ENCODE peak calls at places on chromosome 1, in nine cellular contexts. One of them, this sample, is unnamed.

GRCh38 chr1:182802006-182802798 is 12.6 kb downstream of the NPL start:
- DNase-seq in kidney tubule cell: no peak
- DNase-seq in activated T-cell treated with anti-CD3 and anti-CD28 coated beads, Interleukin-2, amount 50 U/mL, for 1 hour: no peak
- DNase-seq in adipocyte: no peak
- DNase-seq in thoracic aorta: no peak
- DNase-seq in NCI-H2171: no peak
- DNase-seq in activated CD8-positive, alpha-beta memory T cell treated with anti-CD3 and anti-CD28 coated beads, Interleukin-2, amount 50 U/mL, for 48 hours: no peak
- DNase-seq in frontal cortex: no peak
- DNase-seq in GM23338: no peak
- DNase-seq in this sample: no peak

GRCh38 chr1:216723274-216723780 is at the start of gene ESRRG:
- DNase-seq in kidney tubule cell: peak
- DNase-seq in activated T-cell treated with anti-CD3 and anti-CD28 coated beads, Interleukin-2, amount 50 U/mL, for 1 hour: no peak
- DNase-seq in adipocyte: peak
- DNase-seq in thoracic aorta: no peak
- DNase-seq in NCI-H2171: peak
- DNase-seq in activated CD8-positive, alpha-beta memory T cell treated with anti-CD3 and anti-CD28 coated beads, Interleukin-2, amount 50 U/mL, for 48 hours: no peak
- DNase-seq in frontal cortex: no peak
- DNase-seq in GM23338: peak
- DNase-seq in this sample: no peak

GRCh38 chr1:47813970-47814369 is 183.2 kb downstream of the TRABD2B start:
- DNase-seq in kidney tubule cell: no peak
- DNase-seq in activated T-cell treated with anti-CD3 and anti-CD28 coated beads, Interleukin-2, amount 50 U/mL, for 1 hour: no peak
- DNase-seq in adipocyte: no peak
- DNase-seq in thoracic aorta: no peak
- DNase-seq in NCI-H2171: no peak
- DNase-seq in activated CD8-positive, alpha-beta memory T cell treated with anti-CD3 and anti-CD28 coated beads, Interleukin-2, amount 50 U/mL, for 48 hours: no peak
- DNase-seq in frontal cortex: no peak
- DNase-seq in GM23338: no peak
- DNase-seq in this sample: no peak

GRCh38 chr1:38476111-38476783 is 383.3 kb downstream of the RRAGC start:
- DNase-seq in kidney tubule cell: no peak
- DNase-seq in activated T-cell treated with anti-CD3 and anti-CD28 coated beads, Interleukin-2, amount 50 U/mL, for 1 hour: no peak
- DNase-seq in adipocyte: no peak
- DNase-seq in thoracic aorta: no peak
- DNase-seq in NCI-H2171: no peak
- DNase-seq in activated CD8-positive, alpha-beta memory T cell treated with anti-CD3 and anti-CD28 coated beads, Interleukin-2, amount 50 U/mL, for 48 hours: no peak
- DNase-seq in frontal cortex: peak
- DNase-seq in GM23338: peak
- DNase-seq in this sample: no peak

GRCh38 chr1:183476081-183476480 is 3.8 kb downstream of the SMG7 start:
- DNase-seq in kidney tubule cell: no peak
- DNase-seq in activated T-cell treated with anti-CD3 and anti-CD28 coated beads, Interleukin-2, amount 50 U/mL, for 1 hour: no peak
- DNase-seq in adipocyte: no peak
- DNase-seq in thoracic aorta: no peak
- DNase-seq in NCI-H2171: no peak
- DNase-seq in activated CD8-positive, alpha-beta memory T cell treated with anti-CD3 and anti-CD28 coated beads, Interleukin-2, amount 50 U/mL, for 48 hours: no peak
- DNase-seq in frontal cortex: no peak
- DNase-seq in GM23338: no peak
- DNase-seq in this sample: no peak

GRCh38 chr1:241270016-241270415 is 87.0 kb downstream of the RGS7 start:
- DNase-seq in kidney tubule cell: no peak
- DNase-seq in activated T-cell treated with anti-CD3 and anti-CD28 coated beads, Interleukin-2, amount 50 U/mL, for 1 hour: no peak
- DNase-seq in adipocyte: no peak
- DNase-seq in thoracic aorta: no peak
- DNase-seq in NCI-H2171: no peak
- DNase-seq in activated CD8-positive, alpha-beta memory T cell treated with anti-CD3 and anti-CD28 coated beads, Interleukin-2, amount 50 U/mL, for 48 hours: no peak
- DNase-seq in frontal cortex: no peak
- DNase-seq in GM23338: no peak
- DNase-seq in this sample: no peak

GRCh38 chr1:7644906-7645750 is 126.0 kb upstream of the VAMP3 start:
- DNase-seq in kidney tubule cell: peak
- DNase-seq in activated T-cell treated with anti-CD3 and anti-CD28 coated beads, Interleukin-2, amount 50 U/mL, for 1 hour: no peak
- DNase-seq in adipocyte: no peak
- DNase-seq in thoracic aorta: no peak
- DNase-seq in NCI-H2171: peak
- DNase-seq in activated CD8-positive, alpha-beta memory T cell treated with anti-CD3 and anti-CD28 coated beads, Interleukin-2, amount 50 U/mL, for 48 hours: no peak
- DNase-seq in frontal cortex: no peak
- DNase-seq in GM23338: no peak
- DNase-seq in this sample: no peak

GRCh38 chr1:238257018-238257417 is 366.3 kb upstream of the ZP4 start:
- DNase-seq in kidney tubule cell: no peak
- DNase-seq in activated T-cell treated with anti-CD3 and anti-CD28 coated beads, Interleukin-2, amount 50 U/mL, for 1 hour: no peak
- DNase-seq in adipocyte: no peak
- DNase-seq in thoracic aorta: no peak
- DNase-seq in NCI-H2171: no peak
- DNase-seq in activated CD8-positive, alpha-beta memory T cell treated with anti-CD3 and anti-CD28 coated beads, Interleukin-2, amount 50 U/mL, for 48 hours: no peak
- DNase-seq in frontal cortex: no peak
- DNase-seq in GM23338: no peak
- DNase-seq in this sample: no peak

This sample was measured in Caki2.